ENCODE peak calls at places on chromosomes 7 and 10, in eight cellular contexts. J is PC-9, U is K562, H is lower lobe of right lung, F is psoas muscle, Q is spleen, X is A673, Z is RWPE2. N is an unnamed sample. For H3K4me1 and H3K9me3, the result is how much of the 10 kb centered on the place peaks cover.

GRCh38 chr10:99850041-99850766 is 67.8 kb downstream of the ABCC2 start:
- DNase-seq in J (no peak), U (no peak), H (no peak), F (no peak), Q (no peak), X (peak), Z (no peak), N (no peak)

GRCh38 chr10:21727452-21728168 is 193.6 kb downstream of the MLLT10 start:
- DNase-seq in J (no peak), U (no peak), H (no peak), F (no peak), Q (no peak), X (peak), Z (no peak), N (no peak)

GRCh38 chr10:13074562-13075451 is 25.2 kb upstream of the OPTN start:
- DNase-seq in J (peak), U (peak), H (peak), F (peak), Q (peak), X (peak), Z (no peak), N (no peak)

GRCh38 chr10:110401401-110402076 is 96.2 kb upstream of the DUSP5 start:
- DNase-seq in J (no peak), U (no peak), H (no peak), F (no peak), Q (no peak), X (no peak), Z (no peak), N (no peak)

GRCh38 chr10:78869508-78870439 is 199.0 kb upstream of the ZMIZ1 start:
- DNase-seq in J (no peak), U (no peak), H (no peak), F (no peak), Q (no peak), X (no peak), Z (no peak), N (no peak)

GRCh38 chr7:100887186-100887954 is 2.1 kb downstream of the UFSP1 start:
- DNase-seq in J (no peak), U (peak), H (peak), F (no peak), Q (peak), X (peak), Z (no peak), N (no peak)

GRCh38 chr7:13518738-13519137 is 470.7 kb downstream of the ETV1 start:
- DNase-seq in J (no peak), U (no peak), H (no peak), F (no peak), Q (no peak), X (no peak), Z (no peak), N (no peak)

GRCh38 chr7:4103352-4104091 is 578.6 kb upstream of the FOXK1 start:
- DNase-seq in J (no peak), U (peak), H (no peak), F (no peak), Q (peak), X (peak), Z (no peak), N (no peak)

GRCh38 chr10:132714906-132715790 is 70.8 kb downstream of the NKX6-2 start:
- DNase-seq in J (no peak), U (no peak), H (peak), F (peak), Q (peak), X (no peak), Z (peak), N (no peak)

GRCh38 chr7:141014091-141014490 is 661 bp downstream of the MRPS33 start:
- DNase-seq in J (no peak), U (no peak), H (no peak), F (no peak), Q (no peak), X (no peak), Z (no peak), N (no peak)

GRCh38 chr7:135245826-135246825 is 12.5 kb downstream of the STRA8 start:
- DNase-seq in J (no peak), U (no peak), H (no peak), F (no peak), Q (no peak), X (no peak), Z (no peak), N (no peak)

GRCh38 chr7:130157700-130158099 is 47.5 kb downstream of the TMEM209 start:
- DNase-seq in J (no peak), U (no peak), H (no peak), F (no peak), Q (no peak), X (no peak), Z (no peak), N (no peak)

GRCh38 chr7:4138866-4139265 is 543.2 kb upstream of the FOXK1 start:
- DNase-seq in J (no peak), U (no peak), H (peak), F (no peak), Q (peak), X (no peak), Z (peak), N (no peak)

GRCh38 chr10:116521424-116522305 is 24.1 kb upstream of the PNLIP start:
- DNase-seq in J (peak), U (peak), H (no peak), F (no peak), Q (no peak), X (peak), Z (no peak), N (no peak)

GRCh38 chr10:114437456-114438292 is 33.4 kb upstream of the AFAP1L2 start:
- DNase-seq in J (no peak), U (no peak), H (no peak), F (no peak), Q (no peak), X (peak), Z (no peak), N (no peak)

GRCh38 chr7:140229591-140230516 is 53.1 kb upstream of the KDM7A start:
- DNase-seq in J (no peak), U (no peak), H (peak), F (no peak), Q (peak), X (no peak), Z (no peak), N (no peak)

GRCh38 chr10:124096494-124096893 is 3.1 kb upstream of the CHST15 start:
- DNase-seq in J (no peak), U (no peak), H (no peak), F (no peak), Q (no peak), X (no peak), Z (no peak), N (no peak)

GRCh38 chr7:45413419-45413818 is 160.7 kb upstream of the ADCY1 start:
- DNase-seq in J (no peak), U (no peak), H (no peak), F (no peak), Q (no peak), X (no peak), Z (no peak), N (no peak)

GRCh38 chr10:43234471-43235041 is 32.3 kb downstream of the RASGEF1A start:
- DNase-seq in J (no peak), U (no peak), H (peak), F (peak), Q (peak), X (no peak), Z (no peak), N (no peak)

GRCh38 chr10:18224626-18225445 is 84.6 kb downstream of the CACNB2 start:
- DNase-seq in J (no peak), U (no peak), H (no peak), F (no peak), Q (no peak), X (peak), Z (no peak), N (no peak)

GRCh38 chr10:34280599-34281374 is 534.3 kb downstream of the PARD3 start:
- DNase-seq in J (peak), U (peak), H (no peak), F (no peak), Q (no peak), X (no peak), Z (peak), N (peak)

GRCh38 chr7:100158229-100159098 is at the start of gene TRAPPC14:
- DNase-seq in J (peak), U (peak), H (peak), F (peak), Q (peak), X (peak), Z (peak), N (no peak)

GRCh38 chr10:88660593-88660884 is 3.7 kb upstream of the LIPF start:
- DNase-seq in J (no peak), U (no peak), H (no peak), F (no peak), Q (no peak), X (no peak), Z (no peak), N (no peak)

GRCh38 chr10:1047937-1048336 is 982 bp downstream of the IDI1 start:
- DNase-seq in J (peak), U (peak), H (no peak), F (no peak), Q (no peak), X (peak), Z (no peak), N (no peak)

GRCh38 chr7:151361193-151361959 is 19.8 kb downstream of the NUB1 start:
- DNase-seq in J (no peak), U (no peak), H (no peak), F (no peak), Q (no peak), X (no peak), Z (no peak), N (no peak)

GRCh38 chr10:33333260-33334169 is 952 bp downstream of the NRP1 start:
- DNase-seq in J (no peak), U (peak), H (no peak), F (no peak), Q (no peak), X (no peak), Z (no peak), N (no peak)

GRCh38 chr7:42449431-42449830 is 212.4 kb upstream of the GLI3 start:
- DNase-seq in J (no peak), U (no peak), H (no peak), F (no peak), Q (no peak), X (no peak), Z (no peak), N (no peak)

GRCh38 chr10:11215468-11215867 is 197.8 kb downstream of the CELF2 start:
- DNase-seq in J (no peak), U (no peak), H (no peak), F (no peak), Q (no peak), X (no peak), Z (no peak), N (no peak)

GRCh38 chr7:42091461-42092229 is 145.4 kb downstream of the GLI3 start:
- DNase-seq in J (no peak), U (no peak), H (no peak), F (no peak), Q (no peak), X (no peak), Z (no peak), N (no peak)

GRCh38 chr7:12979181-12979580 is 291.7 kb downstream of the ARL4A start:
- DNase-seq in J (no peak), U (no peak), H (no peak), F (no peak), Q (no peak), X (no peak), Z (no peak), N (no peak)

GRCh38 chr7:85405016-85405415 is 218.2 kb upstream of the SEMA3D start:
- DNase-seq in J (no peak), U (no peak), H (no peak), F (no peak), Q (no peak), X (no peak), Z (no peak), N (no peak)

GRCh38 chr7:121057878-121058277 is 69.4 kb downstream of the CPED1 start:
- DNase-seq in J (no peak), U (no peak), H (no peak), F (no peak), Q (no peak), X (no peak), Z (no peak), N (no peak)

GRCh38 chr7:38630720-38631673 is at the start of gene AMPH:
- DNase-seq in J (no peak), U (peak), H (peak), F (peak), Q (peak), X (peak), Z (no peak), N (no peak)

GRCh38 chr10:3487228-3487627 is 297.8 kb downstream of the KLF6 start:
- DNase-seq in J (no peak), U (no peak), H (no peak), F (no peak), Q (no peak), X (no peak), Z (no peak), N (no peak)

GRCh38 chr7:150993511-150993910 is 2.7 kb downstream of the NOS3 start:
- DNase-seq in J (no peak), U (peak), H (no peak), F (peak), Q (peak), X (no peak), Z (no peak), N (no peak)

GRCh38 chr7:29156798-29157461 is 10.6 kb upstream of the CPVL start:
- DNase-seq in J (no peak), U (no peak), H (no peak), F (no peak), Q (no peak), X (peak), Z (no peak), N (no peak)

GRCh38 chr10:74213571-74214162 is 62.6 kb downstream of the ADK start:
- DNase-seq in J (peak), U (peak), H (no peak), F (no peak), Q (no peak), X (peak), Z (no peak), N (no peak)

GRCh38 chr10:127715782-127716378 is 21.1 kb upstream of the FOXI2 start:
- DNase-seq in J (no peak), U (peak), H (no peak), F (no peak), Q (no peak), X (peak), Z (no peak), N (no peak)

GRCh38 chr10:76998451-76998850 is 639.2 kb downstream of the KCNMA1 start:
- DNase-seq in J (no peak), U (no peak), H (no peak), F (no peak), Q (no peak), X (peak), Z (no peak), N (no peak)

GRCh38 chr7:129146237-129146979 is 1.9 kb downstream of the TSPAN33 start:
- DNase-seq in J (no peak), U (no peak), H (no peak), F (no peak), Q (no peak), X (no peak), Z (no peak), N (no peak)

GRCh38 chr10:111856631-111857030 is 326.9 kb downstream of the GPAM start:
- DNase-seq in J (no peak), U (no peak), H (no peak), F (no peak), Q (no peak), X (peak), Z (no peak), N (no peak)
- TF ChIP-seq CTCF in J (no peak), U (no peak), H (peak), F (peak), Q (no peak), X (peak), Z (no peak), N (no peak)

GRCh38 chr7:132095-132482 is 60.3 kb upstream of the FAM20C start:
- DNase-seq in J (no peak), U (no peak), H (no peak), F (no peak), Q (peak), X (no peak), Z (no peak), N (no peak)
- H3K4me1 ChIP-seq in J (under half), U (under half), H (under half), F (under half), Q (under half), X (under half), Z (under half), N (under half)

GRCh38 chr7:18886801-18887200 is 230.6 kb downstream of the TWIST1 start:
- DNase-seq in J (no peak), U (no peak), H (no peak), F (no peak), Q (no peak), X (no peak), Z (no peak), N (no peak)
- H3K9me3 ChIP-seq in J (under half), U (under half), H (under half), F (under half), Q (under half), X (under half), Z (under half), N (under half)

GRCh38 chr10:69881202-69881601 is 79.5 kb downstream of the COL13A1 start:
- DNase-seq in J (no peak), U (no peak), H (no peak), F (peak), Q (no peak), X (no peak), Z (no peak), N (no peak)

GRCh38 chr10:69884686-69885085 is 83.0 kb downstream of the COL13A1 start:
- DNase-seq in J (no peak), U (no peak), H (no peak), F (no peak), Q (no peak), X (no peak), Z (no peak), N (no peak)

GRCh38 chr10:69883680-69884375 is 82.1 kb downstream of the COL13A1 start:
- DNase-seq in J (no peak), U (no peak), H (no peak), F (no peak), Q (no peak), X (no peak), Z (no peak), N (no peak)

GRCh38 chr10:69885379-69886156 is 83.9 kb downstream of the COL13A1 start:
- DNase-seq in J (no peak), U (peak), H (no peak), F (no peak), Q (no peak), X (no peak), Z (no peak), N (no peak)

GRCh38 chr10:69883256-69883655 is 81.5 kb downstream of the COL13A1 start:
- DNase-seq in J (peak), U (peak), H (no peak), F (no peak), Q (no peak), X (no peak), Z (no peak), N (no peak)
- TF ChIP-seq CTCF in J (peak), U (peak), H (no peak), F (no peak), Q (no peak), X (peak), Z (peak), N (no peak)

GRCh38 chr10:129949411-129950335 is 14.4 kb downstream of the EBF3 start:
- DNase-seq in J (no peak), U (no peak), H (no peak), F (peak), Q (peak), X (peak), Z (no peak), N (no peak)
- H3K4me1 ChIP-seq in J (under half), U (under half), H (under half), F (half or more), Q (under half), X (half or more), Z (under half), N (under half)

DNA sequence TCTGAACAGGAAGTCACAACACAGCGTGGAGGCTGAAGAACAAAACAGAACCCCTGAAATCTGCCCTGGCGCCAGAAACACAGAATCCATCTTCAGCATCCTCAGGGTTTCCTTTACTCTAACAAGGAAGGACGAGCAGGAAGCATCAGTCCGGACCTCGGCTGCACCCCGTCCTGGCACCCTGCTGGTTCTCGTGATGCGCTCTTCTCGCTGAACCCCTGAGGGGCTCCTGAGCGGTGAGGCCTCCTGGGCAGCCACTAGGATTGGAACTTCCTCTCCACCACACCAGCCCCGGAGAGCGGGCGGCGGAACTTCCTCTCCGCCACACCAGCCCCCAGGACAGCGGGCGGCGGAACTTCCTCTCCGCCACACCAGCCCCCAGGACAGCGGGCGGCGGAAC is 461.9 kb downstream of the PTPRN2 start:
- DNase-seq in J (no peak), U (no peak), H (no peak), F (peak), Q (peak), X (no peak), Z (no peak), N (no peak)
- H3K9me3 ChIP-seq in J (under half), U (under half), H (under half), F (under half), Q (under half), X (under half), Z (under half), N (under half)

GRCh38 chr7:69996132-69996531 is 397.9 kb downstream of the AUTS2 start:
- DNase-seq in J (no peak), U (no peak), H (no peak), F (no peak), Q (no peak), X (no peak), Z (no peak), N (no peak)

GRCh38 chr7:69994907-69995542 is 396.8 kb downstream of the AUTS2 start:
- DNase-seq in J (no peak), U (no peak), H (no peak), F (no peak), Q (no peak), X (no peak), Z (no peak), N (no peak)

GRCh38 chr7:70005885-70006284 is 407.6 kb downstream of the AUTS2 start:
- DNase-seq in J (no peak), U (no peak), H (no peak), F (no peak), Q (no peak), X (no peak), Z (no peak), N (no peak)

GRCh38 chr7:70006411-70006920 is 408.2 kb downstream of the AUTS2 start:
- DNase-seq in J (no peak), U (no peak), H (no peak), F (no peak), Q (no peak), X (no peak), Z (no peak), N (no peak)

DNA sequence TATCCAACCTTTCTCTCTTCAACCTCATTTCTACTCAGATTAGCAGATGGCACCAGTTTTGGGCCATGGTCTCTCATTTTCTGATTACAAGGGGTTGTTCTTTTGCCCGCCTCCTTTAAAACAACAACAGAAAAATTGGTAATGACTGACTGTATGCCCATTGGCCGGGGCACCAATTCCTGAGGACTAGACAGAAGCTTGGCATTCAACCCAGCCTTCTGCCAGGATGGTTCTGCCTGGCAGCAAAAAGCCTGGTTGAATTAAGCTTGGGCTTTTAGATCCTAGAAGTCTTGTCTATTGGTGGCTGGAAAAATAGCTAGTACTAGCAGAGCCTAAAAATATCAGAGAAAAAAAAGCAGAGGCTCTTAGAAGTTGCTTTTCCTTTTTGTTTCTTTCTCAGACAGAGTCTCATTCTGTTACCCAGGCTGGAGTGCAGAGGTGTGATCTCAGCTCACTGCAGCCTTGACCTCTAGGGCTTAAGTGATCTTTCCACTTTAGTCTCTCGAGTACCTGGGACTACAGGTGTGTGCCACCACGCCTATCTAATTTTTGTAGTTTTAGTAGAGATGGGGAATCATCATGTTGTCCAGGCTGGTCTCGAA is 402.6 kb downstream of the AUTS2 start:
- DNase-seq in J (no peak), U (no peak), H (no peak), F (no peak), Q (no peak), X (no peak), Z (no peak), N (no peak)
- TF ChIP-seq CTCF in J (no peak), U (no peak), H (no peak), F (no peak), Q (no peak), X (no peak), Z (no peak), N (no peak)

N was measured in thoracic aorta.